ENCODE peak calls at places on chromosomes 6 and 20, in eight cellular contexts. One of them, this sample, is unnamed.

GRCh38 chr6:107811591-107812218 is 12.4 kb downstream of the SCML4 start:
- DNase-seq in T follicular helper cell: no peak
- DNase-seq in stimulated activated naive CD8-positive, alpha-beta T cell treated with anti-CD3 and anti-CD28 coated beads, Interleukin-15, amount 100 ng/mL, for 72 hours: no peak
- DNase-seq in SW 1271: no peak
- DNase-seq in activated CD4-positive, alpha-beta T cell treated with anti-CD3 and anti-CD28 coated beads for 48 hours: no peak
- DNase-seq in stimulated activated CD4-positive, alpha-beta T cell treated with anti-CD3 and anti-CD28 coated beads, TNF-alpha, amount 100 ng/mL, for 24 hours: no peak
- DNase-seq in aorta: peak
- DNase-seq in T-helper 1 cell: no peak
- DNase-seq in this sample: no peak

GRCh38 chr6:110020888-110021287 is 42.8 kb downstream of the GPR6 start:
- DNase-seq in T follicular helper cell: no peak
- DNase-seq in stimulated activated naive CD8-positive, alpha-beta T cell treated with anti-CD3 and anti-CD28 coated beads, Interleukin-15, amount 100 ng/mL, for 72 hours: no peak
- DNase-seq in SW 1271: no peak
- DNase-seq in activated CD4-positive, alpha-beta T cell treated with anti-CD3 and anti-CD28 coated beads for 48 hours: peak
- DNase-seq in stimulated activated CD4-positive, alpha-beta T cell treated with anti-CD3 and anti-CD28 coated beads, TNF-alpha, amount 100 ng/mL, for 24 hours: no peak
- DNase-seq in aorta: no peak
- DNase-seq in T-helper 1 cell: no peak
- DNase-seq in this sample: no peak

GRCh38 chr6:108145639-108146038 is 20.2 kb upstream of the NR2E1 start:
- DNase-seq in T follicular helper cell: no peak
- DNase-seq in stimulated activated naive CD8-positive, alpha-beta T cell treated with anti-CD3 and anti-CD28 coated beads, Interleukin-15, amount 100 ng/mL, for 72 hours: no peak
- DNase-seq in SW 1271: no peak
- DNase-seq in activated CD4-positive, alpha-beta T cell treated with anti-CD3 and anti-CD28 coated beads for 48 hours: no peak
- DNase-seq in stimulated activated CD4-positive, alpha-beta T cell treated with anti-CD3 and anti-CD28 coated beads, TNF-alpha, amount 100 ng/mL, for 24 hours: no peak
- DNase-seq in aorta: no peak
- DNase-seq in T-helper 1 cell: no peak
- DNase-seq in this sample: no peak

GRCh38 chr6:149078383-149078782 is 239.1 kb upstream of the TAB2 start:
- DNase-seq in T follicular helper cell: no peak
- DNase-seq in stimulated activated naive CD8-positive, alpha-beta T cell treated with anti-CD3 and anti-CD28 coated beads, Interleukin-15, amount 100 ng/mL, for 72 hours: no peak
- DNase-seq in SW 1271: no peak
- DNase-seq in activated CD4-positive, alpha-beta T cell treated with anti-CD3 and anti-CD28 coated beads for 48 hours: no peak
- DNase-seq in stimulated activated CD4-positive, alpha-beta T cell treated with anti-CD3 and anti-CD28 coated beads, TNF-alpha, amount 100 ng/mL, for 24 hours: no peak
- DNase-seq in aorta: no peak
- DNase-seq in T-helper 1 cell: no peak
- DNase-seq in this sample: no peak

GRCh38 chr20:7629880-7630279 is 310.4 kb downstream of the HAO1 start:
- DNase-seq in T follicular helper cell: no peak
- DNase-seq in stimulated activated naive CD8-positive, alpha-beta T cell treated with anti-CD3 and anti-CD28 coated beads, Interleukin-15, amount 100 ng/mL, for 72 hours: no peak
- DNase-seq in SW 1271: no peak
- DNase-seq in activated CD4-positive, alpha-beta T cell treated with anti-CD3 and anti-CD28 coated beads for 48 hours: no peak
- DNase-seq in stimulated activated CD4-positive, alpha-beta T cell treated with anti-CD3 and anti-CD28 coated beads, TNF-alpha, amount 100 ng/mL, for 24 hours: no peak
- DNase-seq in aorta: no peak
- DNase-seq in T-helper 1 cell: no peak
- DNase-seq in this sample: no peak

GRCh38 chr20:57656252-57656820 is 36.1 kb upstream of the ZBP1 start:
- DNase-seq in T follicular helper cell: no peak
- DNase-seq in stimulated activated naive CD8-positive, alpha-beta T cell treated with anti-CD3 and anti-CD28 coated beads, Interleukin-15, amount 100 ng/mL, for 72 hours: no peak
- DNase-seq in SW 1271: no peak
- DNase-seq in activated CD4-positive, alpha-beta T cell treated with anti-CD3 and anti-CD28 coated beads for 48 hours: no peak
- DNase-seq in stimulated activated CD4-positive, alpha-beta T cell treated with anti-CD3 and anti-CD28 coated beads, TNF-alpha, amount 100 ng/mL, for 24 hours: no peak
- DNase-seq in aorta: no peak
- DNase-seq in T-helper 1 cell: no peak
- DNase-seq in this sample: peak

GRCh38 chr20:36112112-36112511 is 42.4 kb upstream of the EPB41L1 start:
- DNase-seq in T follicular helper cell: no peak
- DNase-seq in stimulated activated naive CD8-positive, alpha-beta T cell treated with anti-CD3 and anti-CD28 coated beads, Interleukin-15, amount 100 ng/mL, for 72 hours: no peak
- DNase-seq in SW 1271: no peak
- DNase-seq in activated CD4-positive, alpha-beta T cell treated with anti-CD3 and anti-CD28 coated beads for 48 hours: no peak
- DNase-seq in stimulated activated CD4-positive, alpha-beta T cell treated with anti-CD3 and anti-CD28 coated beads, TNF-alpha, amount 100 ng/mL, for 24 hours: no peak
- DNase-seq in aorta: no peak
- DNase-seq in T-helper 1 cell: no peak
- DNase-seq in this sample: no peak

GRCh38 chr6:101513181-101513580 is 119.7 kb downstream of the GRIK2 start:
- DNase-seq in T follicular helper cell: no peak
- DNase-seq in stimulated activated naive CD8-positive, alpha-beta T cell treated with anti-CD3 and anti-CD28 coated beads, Interleukin-15, amount 100 ng/mL, for 72 hours: no peak
- DNase-seq in SW 1271: no peak
- DNase-seq in activated CD4-positive, alpha-beta T cell treated with anti-CD3 and anti-CD28 coated beads for 48 hours: no peak
- DNase-seq in stimulated activated CD4-positive, alpha-beta T cell treated with anti-CD3 and anti-CD28 coated beads, TNF-alpha, amount 100 ng/mL, for 24 hours: no peak
- DNase-seq in aorta: no peak
- DNase-seq in T-helper 1 cell: no peak
- DNase-seq in this sample: no peak

GRCh38 chr6:132734694-132735236 is 20.9 kb upstream of the VNN1 start:
- DNase-seq in T follicular helper cell: no peak
- DNase-seq in stimulated activated naive CD8-positive, alpha-beta T cell treated with anti-CD3 and anti-CD28 coated beads, Interleukin-15, amount 100 ng/mL, for 72 hours: no peak
- DNase-seq in SW 1271: no peak
- DNase-seq in activated CD4-positive, alpha-beta T cell treated with anti-CD3 and anti-CD28 coated beads for 48 hours: no peak
- DNase-seq in stimulated activated CD4-positive, alpha-beta T cell treated with anti-CD3 and anti-CD28 coated beads, TNF-alpha, amount 100 ng/mL, for 24 hours: no peak
- DNase-seq in aorta: no peak
- DNase-seq in T-helper 1 cell: no peak
- DNase-seq in this sample: no peak

GRCh38 chr20:14580426-14581074 is 243.1 kb upstream of the FLRT3 start:
- DNase-seq in T follicular helper cell: no peak
- DNase-seq in stimulated activated naive CD8-positive, alpha-beta T cell treated with anti-CD3 and anti-CD28 coated beads, Interleukin-15, amount 100 ng/mL, for 72 hours: no peak
- DNase-seq in SW 1271: no peak
- DNase-seq in activated CD4-positive, alpha-beta T cell treated with anti-CD3 and anti-CD28 coated beads for 48 hours: no peak
- DNase-seq in stimulated activated CD4-positive, alpha-beta T cell treated with anti-CD3 and anti-CD28 coated beads, TNF-alpha, amount 100 ng/mL, for 24 hours: no peak
- DNase-seq in aorta: no peak
- DNase-seq in T-helper 1 cell: no peak
- DNase-seq in this sample: no peak

GRCh38 chr6:77457720-77458349 is 5.5 kb downstream of the HTR1B start:
- DNase-seq in T follicular helper cell: no peak
- DNase-seq in stimulated activated naive CD8-positive, alpha-beta T cell treated with anti-CD3 and anti-CD28 coated beads, Interleukin-15, amount 100 ng/mL, for 72 hours: no peak
- DNase-seq in SW 1271: peak
- DNase-seq in activated CD4-positive, alpha-beta T cell treated with anti-CD3 and anti-CD28 coated beads for 48 hours: peak
- DNase-seq in stimulated activated CD4-positive, alpha-beta T cell treated with anti-CD3 and anti-CD28 coated beads, TNF-alpha, amount 100 ng/mL, for 24 hours: no peak
- DNase-seq in aorta: peak
- DNase-seq in T-helper 1 cell: no peak
- DNase-seq in this sample: no peak

GRCh38 chr6:6696867-6697531 is 108.5 kb downstream of the LY86 start:
- DNase-seq in T follicular helper cell: no peak
- DNase-seq in stimulated activated naive CD8-positive, alpha-beta T cell treated with anti-CD3 and anti-CD28 coated beads, Interleukin-15, amount 100 ng/mL, for 72 hours: peak
- DNase-seq in SW 1271: no peak
- DNase-seq in activated CD4-positive, alpha-beta T cell treated with anti-CD3 and anti-CD28 coated beads for 48 hours: peak
- DNase-seq in stimulated activated CD4-positive, alpha-beta T cell treated with anti-CD3 and anti-CD28 coated beads, TNF-alpha, amount 100 ng/mL, for 24 hours: no peak
- DNase-seq in aorta: peak
- DNase-seq in T-helper 1 cell: no peak
- DNase-seq in this sample: peak

GRCh38 chr6:41731561-41732086 is 3.8 kb downstream of the TFEB start:
- DNase-seq in T follicular helper cell: no peak
- DNase-seq in stimulated activated naive CD8-positive, alpha-beta T cell treated with anti-CD3 and anti-CD28 coated beads, Interleukin-15, amount 100 ng/mL, for 72 hours: no peak
- DNase-seq in SW 1271: no peak
- DNase-seq in activated CD4-positive, alpha-beta T cell treated with anti-CD3 and anti-CD28 coated beads for 48 hours: no peak
- DNase-seq in stimulated activated CD4-positive, alpha-beta T cell treated with anti-CD3 and anti-CD28 coated beads, TNF-alpha, amount 100 ng/mL, for 24 hours: no peak
- DNase-seq in aorta: peak
- DNase-seq in T-helper 1 cell: no peak
- DNase-seq in this sample: no peak

GRCh38 chr20:859661-860294 is 26.3 kb downstream of the FAM110A start:
- DNase-seq in T follicular helper cell: no peak
- DNase-seq in stimulated activated naive CD8-positive, alpha-beta T cell treated with anti-CD3 and anti-CD28 coated beads, Interleukin-15, amount 100 ng/mL, for 72 hours: no peak
- DNase-seq in SW 1271: no peak
- DNase-seq in activated CD4-positive, alpha-beta T cell treated with anti-CD3 and anti-CD28 coated beads for 48 hours: no peak
- DNase-seq in stimulated activated CD4-positive, alpha-beta T cell treated with anti-CD3 and anti-CD28 coated beads, TNF-alpha, amount 100 ng/mL, for 24 hours: no peak
- DNase-seq in aorta: no peak
- DNase-seq in T-helper 1 cell: no peak
- DNase-seq in this sample: no peak

GRCh38 chr6:13135152-13135551 is 193.2 kb downstream of the TBC1D7 start:
- DNase-seq in T follicular helper cell: no peak
- DNase-seq in stimulated activated naive CD8-positive, alpha-beta T cell treated with anti-CD3 and anti-CD28 coated beads, Interleukin-15, amount 100 ng/mL, for 72 hours: no peak
- DNase-seq in SW 1271: no peak
- DNase-seq in activated CD4-positive, alpha-beta T cell treated with anti-CD3 and anti-CD28 coated beads for 48 hours: no peak
- DNase-seq in stimulated activated CD4-positive, alpha-beta T cell treated with anti-CD3 and anti-CD28 coated beads, TNF-alpha, amount 100 ng/mL, for 24 hours: no peak
- DNase-seq in aorta: no peak
- DNase-seq in T-helper 1 cell: no peak
- DNase-seq in this sample: no peak

GRCh38 chr6:42915737-42916136 is at the start of gene PTCRA:
- DNase-seq in T follicular helper cell: no peak
- DNase-seq in stimulated activated naive CD8-positive, alpha-beta T cell treated with anti-CD3 and anti-CD28 coated beads, Interleukin-15, amount 100 ng/mL, for 72 hours: no peak
- DNase-seq in SW 1271: no peak
- DNase-seq in activated CD4-positive, alpha-beta T cell treated with anti-CD3 and anti-CD28 coated beads for 48 hours: no peak
- DNase-seq in stimulated activated CD4-positive, alpha-beta T cell treated with anti-CD3 and anti-CD28 coated beads, TNF-alpha, amount 100 ng/mL, for 24 hours: no peak
- DNase-seq in aorta: no peak
- DNase-seq in T-helper 1 cell: no peak
- DNase-seq in this sample: no peak

GRCh38 chr6:3405182-3405518 is 51.7 kb downstream of the SLC22A23 start:
- DNase-seq in T follicular helper cell: no peak
- DNase-seq in stimulated activated naive CD8-positive, alpha-beta T cell treated with anti-CD3 and anti-CD28 coated beads, Interleukin-15, amount 100 ng/mL, for 72 hours: no peak
- DNase-seq in SW 1271: no peak
- DNase-seq in activated CD4-positive, alpha-beta T cell treated with anti-CD3 and anti-CD28 coated beads for 48 hours: no peak
- DNase-seq in stimulated activated CD4-positive, alpha-beta T cell treated with anti-CD3 and anti-CD28 coated beads, TNF-alpha, amount 100 ng/mL, for 24 hours: no peak
- DNase-seq in aorta: no peak
- DNase-seq in T-helper 1 cell: no peak
- DNase-seq in this sample: no peak

GRCh38 chr6:28340310-28340709 is 4.4 kb upstream of the ZSCAN31 start:
- DNase-seq in T follicular helper cell: no peak
- DNase-seq in stimulated activated naive CD8-positive, alpha-beta T cell treated with anti-CD3 and anti-CD28 coated beads, Interleukin-15, amount 100 ng/mL, for 72 hours: no peak
- DNase-seq in SW 1271: no peak
- DNase-seq in activated CD4-positive, alpha-beta T cell treated with anti-CD3 and anti-CD28 coated beads for 48 hours: no peak
- DNase-seq in stimulated activated CD4-positive, alpha-beta T cell treated with anti-CD3 and anti-CD28 coated beads, TNF-alpha, amount 100 ng/mL, for 24 hours: no peak
- DNase-seq in aorta: no peak
- DNase-seq in T-helper 1 cell: no peak
- DNase-seq in this sample: no peak

GRCh38 chr6:151275121-151275520 is 35.4 kb downstream of the AKAP12 start:
- DNase-seq in T follicular helper cell: no peak
- DNase-seq in stimulated activated naive CD8-positive, alpha-beta T cell treated with anti-CD3 and anti-CD28 coated beads, Interleukin-15, amount 100 ng/mL, for 72 hours: no peak
- DNase-seq in SW 1271: no peak
- DNase-seq in activated CD4-positive, alpha-beta T cell treated with anti-CD3 and anti-CD28 coated beads for 48 hours: no peak
- DNase-seq in stimulated activated CD4-positive, alpha-beta T cell treated with anti-CD3 and anti-CD28 coated beads, TNF-alpha, amount 100 ng/mL, for 24 hours: no peak
- DNase-seq in aorta: no peak
- DNase-seq in T-helper 1 cell: no peak
- DNase-seq in this sample: no peak

This sample was measured in kidney.